ENCODE peak calls at places on chromosomes 6 and 20, in ten cellular contexts. S is foreskin fibroblast; Y is neural crest cell; C is Right ventricle myocardium superior; L is activated T-cell treated with anti-CD3 and anti-CD28 coated beads, Interleukin-2, amount 50 U/mL, for 72 hours; H is kidney; R is HS-27A; J is T-helper 2 cell; D is NCI-H1417; M is stimulated activated CD8-positive, alpha-beta memory T cell treated with anti-CD3 and anti-CD28 coated beads, Interleukin-2, amount 100 ng/mL, for 48 hours. X is an unnamed sample.

GRCh38 chr6:166810864-166811263 is 145.5 kb downstream of the RNASET2 start:
- DNase-seq in S (no peak), Y (no peak), C (no peak), L (no peak), H (no peak), R (no peak), J (no peak), D (no peak), M (no peak), X (no peak)

GRCh38 chr20:53943522-53944291 is 126.7 kb downstream of the BCAS1 start:
- DNase-seq in S (no peak), Y (no peak), C (no peak), L (peak; percentile 30), H (no peak), R (no peak), J (no peak), D (no peak), M (no peak), X (no peak)

GRCh38 chr6:83633609-83634008 is 75.3 kb downstream of the SNAP91 start:
- DNase-seq in S (no peak), Y (no peak), C (no peak), L (no peak), H (no peak), R (no peak), J (no peak), D (peak; percentile 28), M (no peak), X (no peak)

GRCh38 chr20:23684261-23684660 is 4.6 kb downstream of the CST4 start:
- DNase-seq in S (no peak), Y (no peak), C (no peak), L (no peak), H (no peak), R (no peak), J (no peak), D (no peak), M (no peak), X (no peak)

GRCh38 chr20:1330075-1330830 is 1.3 kb upstream of the SDCBP2 start:
- DNase-seq in S (no peak), Y (no peak), C (peak; percentile 78), L (peak; percentile 39), H (no peak), R (no peak), J (no peak), D (no peak), M (no peak), X (no peak)

GRCh38 chr20:23032056-23032455 is 3.1 kb upstream of the SSTR4 start:
- DNase-seq in S (no peak), Y (no peak), C (no peak), L (no peak), H (no peak), R (no peak), J (no peak), D (no peak), M (no peak), X (no peak)

GRCh38 chr6:32974541-32975308 is 6.3 kb downstream of the BRD2 start:
- DNase-seq in S (no peak), Y (no peak), C (no peak), L (no peak), H (no peak), R (no peak), J (no peak), D (peak; percentile 13), M (no peak), X (no peak)

GRCh38 chr6:68740828-68741500 is 105.9 kb downstream of the ADGRB3 start:
- DNase-seq in S (no peak), Y (no peak), C (no peak), L (no peak), H (no peak), R (no peak), J (no peak), D (no peak), M (no peak), X (no peak)

GRCh38 chr6:31042801-31043200 is 32.5 kb downstream of the MUC22 start:
- DNase-seq in S (peak; percentile 36), Y (peak; percentile 15), C (no peak), L (peak; percentile 40), H (no peak), R (no peak), J (no peak), D (no peak), M (peak; percentile 13), X (no peak)

GRCh38 chr20:56636701-56637100 is 7.6 kb downstream of the TFAP2C start:
- DNase-seq in S (peak; percentile 74), Y (no peak), C (no peak), L (no peak), H (no peak), R (no peak), J (no peak), D (no peak), M (no peak), X (no peak)

GRCh38 chr6:118902731-118903130 is 8.8 kb downstream of the ASF1A start:
- DNase-seq in S (peak; percentile 24), Y (no peak), C (no peak), L (no peak), H (no peak), R (no peak), J (no peak), D (no peak), M (no peak), X (no peak)

GRCh38 chr6:170347091-170347490 is 40.5 kb downstream of the FAM120B start:
- DNase-seq in S (no peak), Y (no peak), C (no peak), L (peak; percentile 40), H (no peak), R (no peak), J (no peak), D (no peak), M (no peak), X (no peak)

GRCh38 chr6:150877928-150878327 is 12.4 kb downstream of the MTHFD1L start:
- DNase-seq in S (no peak), Y (no peak), C (no peak), L (no peak), H (no peak), R (no peak), J (no peak), D (no peak), M (no peak), X (no peak)

GRCh38 chr20:50472693-50473610 is 37.2 kb upstream of the PTPN1 start:
- DNase-seq in S (no peak), Y (no peak), C (no peak), L (peak; percentile 61), H (no peak), R (no peak), J (no peak), D (no peak), M (peak; percentile 30), X (no peak)

GRCh38 chr6:36545767-36546663 is 1.3 kb downstream of the STK38 start:
- DNase-seq in S (peak; percentile 10), Y (no peak), C (no peak), L (peak; percentile 25), H (no peak), R (no peak), J (no peak), D (peak; percentile 52), M (no peak), X (no peak)

GRCh38 chr20:61169870-61170269 is 82.2 kb upstream of the CDH4 start:
- DNase-seq in S (no peak), Y (no peak), C (no peak), L (no peak), H (no peak), R (no peak), J (no peak), D (no peak), M (no peak), X (no peak)

GRCh38 chr6:33714385-33715040 is 3.0 kb upstream of the UQCC2 start:
- DNase-seq in S (no peak), Y (no peak), C (no peak), L (no peak), H (peak; percentile 18), R (no peak), J (no peak), D (no peak), M (no peak), X (no peak)

GRCh38 chr6:48840896-48841295 is 622.2 kb downstream of the MMUT start:
- DNase-seq in S (no peak), Y (no peak), C (no peak), L (no peak), H (no peak), R (no peak), J (no peak), D (no peak), M (no peak), X (no peak)

GRCh38 chr6:13534536-13534935 is 39.9 kb upstream of the SIRT5 start:
- DNase-seq in S (no peak), Y (no peak), C (no peak), L (no peak), H (no peak), R (no peak), J (no peak), D (no peak), M (no peak), X (no peak)

GRCh38 chr6:156955494-156956183 is 178.5 kb downstream of the ARID1B start:
- DNase-seq in S (no peak), Y (no peak), C (peak; percentile 83), L (no peak), H (no peak), R (no peak), J (no peak), D (no peak), M (no peak), X (no peak)

GRCh38 chr6:149935246-149935645 is 6.6 kb upstream of the ULBP2 start:
- DNase-seq in S (no peak), Y (no peak), C (no peak), L (no peak), H (no peak), R (no peak), J (no peak), D (no peak), M (no peak), X (no peak)

GRCh38 chr6:135921176-135921575 is 69.7 kb downstream of the PDE7B start:
- DNase-seq in S (no peak), Y (no peak), C (no peak), L (no peak), H (no peak), R (no peak), J (no peak), D (no peak), M (no peak), X (no peak)

GRCh38 chr20:59788196-59788735 is 145.2 kb downstream of the SYCP2 start:
- DNase-seq in S (no peak), Y (no peak), C (no peak), L (no peak), H (no peak), R (no peak), J (no peak), D (no peak), M (no peak), X (no peak)

GRCh38 chr6:35808688-35809087 is 3.5 kb downstream of the LHFPL5 start:
- DNase-seq in S (no peak), Y (no peak), C (no peak), L (no peak), H (no peak), R (no peak), J (no peak), D (peak; percentile 24), M (no peak), X (no peak)

GRCh38 chr6:166516256-166516655 is 70.2 kb downstream of the RAMACL start:
- DNase-seq in S (no peak), Y (no peak), C (no peak), L (no peak), H (no peak), R (no peak), J (no peak), D (no peak), M (no peak), X (no peak)

GRCh38 chr20:3103369-3104032 is 19.0 kb upstream of the AVP start:
- DNase-seq in S (no peak), Y (no peak), C (no peak), L (no peak), H (peak; percentile 11), R (no peak), J (no peak), D (no peak), M (no peak), X (no peak)

GRCh38 chr6:98325366-98325765 is 509.0 kb upstream of the POU3F2 start:
- DNase-seq in S (no peak), Y (no peak), C (no peak), L (no peak), H (no peak), R (no peak), J (no peak), D (no peak), M (no peak), X (no peak)

GRCh38 chr6:56767892-56768531 is 125.3 kb upstream of the DST start:
- DNase-seq in S (no peak), Y (no peak), C (no peak), L (no peak), H (no peak), R (no peak), J (no peak), D (no peak), M (no peak), X (no peak)

X was measured in GM12892.